ENCODE peak calls at places on chromosomes 13 and 19, in four cellular contexts. One of them, this sample, is unnamed.

GRCh38 chr19:37251308-37252229 is 33.6 kb downstream of the ZNF383 start:
- DNase-seq in AG04450: peak
- DNase-seq in stimulated activated CD4-positive, alpha-beta T cell treated with anti-CD3 and anti-CD28 coated beads, Interleukin-15, amount 100 ng/mL, for 1 hour: no peak
- DNase-seq in T-helper 2 cell: no peak
- DNase-seq in this sample: peak

GRCh38 chr13:110306960-110307696 is at the start of the genes COL4A1 and COL4A2:
- DNase-seq in AG04450: no peak
- DNase-seq in stimulated activated CD4-positive, alpha-beta T cell treated with anti-CD3 and anti-CD28 coated beads, Interleukin-15, amount 100 ng/mL, for 1 hour: no peak
- DNase-seq in T-helper 2 cell: no peak
- DNase-seq in this sample: no peak

GRCh38 chr19:38691938-38692457 is 44.5 kb downstream of the ACTN4 start:
- DNase-seq in AG04450: peak
- DNase-seq in stimulated activated CD4-positive, alpha-beta T cell treated with anti-CD3 and anti-CD28 coated beads, Interleukin-15, amount 100 ng/mL, for 1 hour: no peak
- DNase-seq in T-helper 2 cell: no peak
- DNase-seq in this sample: no peak

GRCh38 chr19:884420-885211 is 8.4 kb downstream of the MED16 start:
- DNase-seq in AG04450: no peak
- DNase-seq in stimulated activated CD4-positive, alpha-beta T cell treated with anti-CD3 and anti-CD28 coated beads, Interleukin-15, amount 100 ng/mL, for 1 hour: no peak
- DNase-seq in T-helper 2 cell: no peak
- DNase-seq in this sample: no peak

GRCh38 chr19:38526430-38526829 is 91.3 kb downstream of the MAP4K1 start:
- DNase-seq in AG04450: no peak
- DNase-seq in stimulated activated CD4-positive, alpha-beta T cell treated with anti-CD3 and anti-CD28 coated beads, Interleukin-15, amount 100 ng/mL, for 1 hour: no peak
- DNase-seq in T-helper 2 cell: no peak
- DNase-seq in this sample: no peak

GRCh38 chr13:26989261-26990007 is 182.2 kb downstream of the USP12 start:
- DNase-seq in AG04450: no peak
- DNase-seq in stimulated activated CD4-positive, alpha-beta T cell treated with anti-CD3 and anti-CD28 coated beads, Interleukin-15, amount 100 ng/mL, for 1 hour: no peak
- DNase-seq in T-helper 2 cell: no peak
- DNase-seq in this sample: no peak

GRCh38 chr13:30850867-30851211 is 55.2 kb upstream of the MEDAG start:
- DNase-seq in AG04450: no peak
- DNase-seq in stimulated activated CD4-positive, alpha-beta T cell treated with anti-CD3 and anti-CD28 coated beads, Interleukin-15, amount 100 ng/mL, for 1 hour: no peak
- DNase-seq in T-helper 2 cell: no peak
- DNase-seq in this sample: no peak

GRCh38 chr13:109979186-109979585 is 192.8 kb upstream of the IRS2 start:
- DNase-seq in AG04450: no peak
- DNase-seq in stimulated activated CD4-positive, alpha-beta T cell treated with anti-CD3 and anti-CD28 coated beads, Interleukin-15, amount 100 ng/mL, for 1 hour: no peak
- DNase-seq in T-helper 2 cell: no peak
- DNase-seq in this sample: no peak

GRCh38 chr19:57888107-57888493 is 737 bp downstream of the ZNF814 start:
- DNase-seq in AG04450: no peak
- DNase-seq in stimulated activated CD4-positive, alpha-beta T cell treated with anti-CD3 and anti-CD28 coated beads, Interleukin-15, amount 100 ng/mL, for 1 hour: no peak
- DNase-seq in T-helper 2 cell: no peak
- DNase-seq in this sample: no peak

GRCh38 chr13:66888698-66889097 is 341.4 kb downstream of the PCDH9 start:
- DNase-seq in AG04450: no peak
- DNase-seq in stimulated activated CD4-positive, alpha-beta T cell treated with anti-CD3 and anti-CD28 coated beads, Interleukin-15, amount 100 ng/mL, for 1 hour: no peak
- DNase-seq in T-helper 2 cell: no peak
- DNase-seq in this sample: no peak

GRCh38 chr13:23617551-23618014 is 47.4 kb downstream of the TNFRSF19 start:
- DNase-seq in AG04450: no peak
- DNase-seq in stimulated activated CD4-positive, alpha-beta T cell treated with anti-CD3 and anti-CD28 coated beads, Interleukin-15, amount 100 ng/mL, for 1 hour: no peak
- DNase-seq in T-helper 2 cell: no peak
- DNase-seq in this sample: no peak

GRCh38 chr13:27276188-27276587 is 5.6 kb downstream of the RASL11A start:
- DNase-seq in AG04450: no peak
- DNase-seq in stimulated activated CD4-positive, alpha-beta T cell treated with anti-CD3 and anti-CD28 coated beads, Interleukin-15, amount 100 ng/mL, for 1 hour: no peak
- DNase-seq in T-helper 2 cell: no peak
- DNase-seq in this sample: no peak

GRCh38 chr19:18562086-18562485 is 4.4 kb downstream of the KXD1 start:
- DNase-seq in AG04450: no peak
- DNase-seq in stimulated activated CD4-positive, alpha-beta T cell treated with anti-CD3 and anti-CD28 coated beads, Interleukin-15, amount 100 ng/mL, for 1 hour: no peak
- DNase-seq in T-helper 2 cell: no peak
- DNase-seq in this sample: no peak

GRCh38 chr19:1512671-1513491 is at the start of gene ADAMTSL5:
- DNase-seq in AG04450: no peak
- DNase-seq in stimulated activated CD4-positive, alpha-beta T cell treated with anti-CD3 and anti-CD28 coated beads, Interleukin-15, amount 100 ng/mL, for 1 hour: peak
- DNase-seq in T-helper 2 cell: peak
- DNase-seq in this sample: no peak

GRCh38 chr13:23876265-23876664 is 12.9 kb downstream of the MIPEP start:
- DNase-seq in AG04450: no peak
- DNase-seq in stimulated activated CD4-positive, alpha-beta T cell treated with anti-CD3 and anti-CD28 coated beads, Interleukin-15, amount 100 ng/mL, for 1 hour: no peak
- DNase-seq in T-helper 2 cell: no peak
- DNase-seq in this sample: no peak

GRCh38 chr19:16373539-16373938 is 48.9 kb downstream of the KLF2 start:
- DNase-seq in AG04450: peak
- DNase-seq in stimulated activated CD4-positive, alpha-beta T cell treated with anti-CD3 and anti-CD28 coated beads, Interleukin-15, amount 100 ng/mL, for 1 hour: no peak
- DNase-seq in T-helper 2 cell: no peak
- DNase-seq in this sample: no peak

GRCh38 chr13:102020611-102021216 is 381.1 kb downstream of the FGF14 start:
- DNase-seq in AG04450: no peak
- DNase-seq in stimulated activated CD4-positive, alpha-beta T cell treated with anti-CD3 and anti-CD28 coated beads, Interleukin-15, amount 100 ng/mL, for 1 hour: no peak
- DNase-seq in T-helper 2 cell: no peak
- DNase-seq in this sample: no peak

GRCh38 chr19:33798701-33799111 is 2.0 kb downstream of the KCTD15 start:
- DNase-seq in AG04450: no peak
- DNase-seq in stimulated activated CD4-positive, alpha-beta T cell treated with anti-CD3 and anti-CD28 coated beads, Interleukin-15, amount 100 ng/mL, for 1 hour: no peak
- DNase-seq in T-helper 2 cell: no peak
- DNase-seq in this sample: no peak

GRCh38 chr13:49649963-49650312 is 21.6 kb downstream of the ARL11 start:
- DNase-seq in AG04450: no peak
- DNase-seq in stimulated activated CD4-positive, alpha-beta T cell treated with anti-CD3 and anti-CD28 coated beads, Interleukin-15, amount 100 ng/mL, for 1 hour: no peak
- DNase-seq in T-helper 2 cell: no peak
- DNase-seq in this sample: no peak

GRCh38 chr13:96214804-96215445 is 125.0 kb downstream of the HS6ST3 start:
- DNase-seq in AG04450: no peak
- DNase-seq in stimulated activated CD4-positive, alpha-beta T cell treated with anti-CD3 and anti-CD28 coated beads, Interleukin-15, amount 100 ng/mL, for 1 hour: no peak
- DNase-seq in T-helper 2 cell: no peak
- DNase-seq in this sample: no peak

GRCh38 chr13:46575321-46575721 is 22.4 kb downstream of the LRCH1 start:
- DNase-seq in AG04450: peak
- DNase-seq in stimulated activated CD4-positive, alpha-beta T cell treated with anti-CD3 and anti-CD28 coated beads, Interleukin-15, amount 100 ng/mL, for 1 hour: no peak
- DNase-seq in T-helper 2 cell: no peak
- DNase-seq in this sample: no peak

GRCh38 chr13:26688286-26688685 is 72.3 kb downstream of the GPR12 start:
- DNase-seq in AG04450: no peak
- DNase-seq in stimulated activated CD4-positive, alpha-beta T cell treated with anti-CD3 and anti-CD28 coated beads, Interleukin-15, amount 100 ng/mL, for 1 hour: no peak
- DNase-seq in T-helper 2 cell: no peak
- DNase-seq in this sample: no peak

GRCh38 chr13:74761794-74762193 is 627.6 kb upstream of the KLF12 start:
- DNase-seq in AG04450: no peak
- DNase-seq in stimulated activated CD4-positive, alpha-beta T cell treated with anti-CD3 and anti-CD28 coated beads, Interleukin-15, amount 100 ng/mL, for 1 hour: no peak
- DNase-seq in T-helper 2 cell: no peak
- DNase-seq in this sample: no peak

GRCh38 chr13:62375653-62376052 is 960.0 kb upstream of the PCDH20 start:
- DNase-seq in AG04450: no peak
- DNase-seq in stimulated activated CD4-positive, alpha-beta T cell treated with anti-CD3 and anti-CD28 coated beads, Interleukin-15, amount 100 ng/mL, for 1 hour: no peak
- DNase-seq in T-helper 2 cell: no peak
- DNase-seq in this sample: no peak

GRCh38 chr13:93039131-93039530 is 187.5 kb upstream of the GPC6 start:
- DNase-seq in AG04450: no peak
- DNase-seq in stimulated activated CD4-positive, alpha-beta T cell treated with anti-CD3 and anti-CD28 coated beads, Interleukin-15, amount 100 ng/mL, for 1 hour: no peak
- DNase-seq in T-helper 2 cell: no peak
- DNase-seq in this sample: no peak

GRCh38 chr19:18156841-18157464 is 4.0 kb downstream of the PIK3R2 start:
- DNase-seq in AG04450: peak
- DNase-seq in stimulated activated CD4-positive, alpha-beta T cell treated with anti-CD3 and anti-CD28 coated beads, Interleukin-15, amount 100 ng/mL, for 1 hour: no peak
- DNase-seq in T-helper 2 cell: no peak
- DNase-seq in this sample: no peak

GRCh38 chr13:79492313-79492798 is 11.4 kb downstream of the NDFIP2 start:
- DNase-seq in AG04450: no peak
- DNase-seq in stimulated activated CD4-positive, alpha-beta T cell treated with anti-CD3 and anti-CD28 coated beads, Interleukin-15, amount 100 ng/mL, for 1 hour: no peak
- DNase-seq in T-helper 2 cell: no peak
- DNase-seq in this sample: no peak

GRCh38 chr19:7860902-7861618 is 13.1 kb downstream of the PRR36 start:
- DNase-seq in AG04450: no peak
- DNase-seq in stimulated activated CD4-positive, alpha-beta T cell treated with anti-CD3 and anti-CD28 coated beads, Interleukin-15, amount 100 ng/mL, for 1 hour: no peak
- DNase-seq in T-helper 2 cell: no peak
- DNase-seq in this sample: no peak

GRCh38 chr19:35354898-35355297 is 3.4 kb upstream of the FFAR3 start:
- DNase-seq in AG04450: no peak
- DNase-seq in stimulated activated CD4-positive, alpha-beta T cell treated with anti-CD3 and anti-CD28 coated beads, Interleukin-15, amount 100 ng/mL, for 1 hour: no peak
- DNase-seq in T-helper 2 cell: no peak
- DNase-seq in this sample: no peak

GRCh38 chr13:112354330-112355273 is 21.6 kb upstream of the SPACA7 start:
- DNase-seq in AG04450: no peak
- DNase-seq in stimulated activated CD4-positive, alpha-beta T cell treated with anti-CD3 and anti-CD28 coated beads, Interleukin-15, amount 100 ng/mL, for 1 hour: no peak
- DNase-seq in T-helper 2 cell: no peak
- DNase-seq in this sample: no peak

GRCh38 chr13:113624235-113624587 is 33.8 kb downstream of the ATP4B start:
- DNase-seq in AG04450: no peak
- DNase-seq in stimulated activated CD4-positive, alpha-beta T cell treated with anti-CD3 and anti-CD28 coated beads, Interleukin-15, amount 100 ng/mL, for 1 hour: no peak
- DNase-seq in T-helper 2 cell: no peak
- DNase-seq in this sample: no peak